ENCODE peak calls at places on chromosomes 1 and 21, in nine cellular contexts. O is GM06990, Q is endothelial cell, C is astrocyte of the spinal cord, T is lower lobe of right lung, A is colonic mucosa, M is Panc1, K is heart left ventricle, H is fibroblast of villous mesenchyme. I is an unnamed sample.

GRCh38 chr1:119453021-119453420 is 38.1 kb downstream of the HSD3B2 start:
- DNase-seq in O (no peak), M (no peak), C (peak; percentile 47), A (no peak), H (peak; percentile 2), T (no peak), Q (no peak), K (no peak), I (no peak)

GRCh38 chr1:206923009-206923960 is 1.5 kb upstream of the FCMR start:
- DNase-seq in M (no peak), H (no peak), Q (no peak), T (peak; percentile 54), O (peak; percentile 85), A (no peak), K (no peak), C (no peak), I (peak; percentile 76)

GRCh38 chr1:19203440-19203839 is 6.6 kb downstream of the UBR4 start:
- DNase-seq in M (peak; percentile 56), Q (no peak), K (peak; percentile 49), T (no peak), C (peak; percentile 61), O (no peak), A (no peak), H (no peak), I (no peak)

GRCh38 chr21:32333953-32334673 is 35.5 kb downstream of the MRAP start:
- DNase-seq in A (no peak), H (no peak), T (no peak), Q (no peak), K (no peak), O (no peak), M (no peak), C (no peak), I (no peak)

GRCh38 chr1:156281281-156282142 is 1.1 kb downstream of the SMG5 start:
- DNase-seq in Q (no peak), A (no peak), H (no peak), O (peak; percentile 56), T (no peak), K (peak; percentile 88), C (peak; percentile 17), M (no peak), I (peak; percentile 57)

GRCh38 chr1:71850515-71850914 is 431.8 kb downstream of the NEGR1 start:
- DNase-seq in M (no peak), O (no peak), T (no peak), Q (no peak), A (no peak), K (no peak), H (no peak), C (no peak), I (no peak)

GRCh38 chr1:42105025-42105424 is 48.2 kb upstream of the GUCA2B start:
- DNase-seq in M (no peak), A (no peak), Q (no peak), O (no peak), H (no peak), C (no peak), K (no peak), T (no peak), I (no peak)

GRCh38 chr1:56647106-56647505 is 2.0 kb downstream of the PRKAA2 start:
- DNase-seq in A (no peak), H (no peak), Q (no peak), T (no peak), K (no peak), C (no peak), M (no peak), O (no peak), I (no peak)

GRCh38 chr1:2506901-2507565 is 19.4 kb downstream of the PANK4 start:
- DNase-seq in K (no peak), C (no peak), T (no peak), Q (no peak), O (no peak), H (no peak), A (no peak), M (no peak), I (no peak)

GRCh38 chr1:85200870-85201339 is at the start of gene SYDE2:
- DNase-seq in C (peak; percentile 58), A (peak; percentile 77), K (peak; percentile 85), T (peak; percentile 85), Q (peak; percentile 74), H (peak; percentile 81), M (no peak), O (peak; percentile 89), I (peak; percentile 88)

GRCh38 chr1:85199667-85200366 is 999 bp downstream of the SYDE2 start:
- DNase-seq in C (peak; percentile 12), K (no peak), A (no peak), O (no peak), Q (no peak), M (no peak), T (no peak), H (no peak), I (no peak)

GRCh38 chr1:85201340-85202091 is 700 bp upstream of the SYDE2 start:
- DNase-seq in K (peak; percentile 64), A (peak; percentile 77), T (peak; percentile 84), M (no peak), Q (peak; percentile 78), C (peak; percentile 65), O (peak; percentile 69), H (peak; percentile 62), I (peak; percentile 73)

GRCh38 chr1:85198864-85199263 is 2.0 kb downstream of the SYDE2 start:
- DNase-seq in M (no peak), K (no peak), O (no peak), C (peak; percentile 4), H (no peak), T (no peak), Q (no peak), A (no peak), I (no peak)

DNA sequence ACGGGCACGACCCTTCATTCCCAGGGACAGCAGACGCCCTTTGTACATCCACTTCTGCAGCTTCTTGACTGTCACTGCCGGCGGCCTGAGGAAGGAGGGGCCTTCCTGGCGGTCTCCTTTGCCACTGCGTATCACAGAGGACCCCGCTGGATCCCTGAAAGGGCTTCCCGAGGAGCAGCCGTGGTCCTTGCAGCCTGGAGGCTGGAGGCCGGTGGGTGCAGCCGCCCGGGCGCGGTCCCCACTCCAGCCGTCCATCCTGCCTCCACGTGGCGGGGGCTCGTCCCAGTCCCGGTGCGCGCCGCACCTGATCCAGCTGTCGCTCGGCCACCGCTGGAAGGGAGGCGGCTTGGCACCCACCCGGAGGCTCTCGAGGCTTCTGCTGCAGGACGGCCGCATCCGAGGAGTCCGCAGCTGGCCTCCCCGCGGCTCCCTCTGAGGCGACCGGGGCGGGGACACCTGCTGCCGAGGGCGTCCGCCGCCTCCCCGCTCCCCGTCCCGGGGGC is 398 bp downstream of the SYDE2 start:
- DNase-seq in H (no peak), M (no peak), Q (peak; percentile 42), K (peak; percentile 36), C (peak; percentile 13), A (peak; percentile 56), T (peak; percentile 67), O (no peak), I (no peak)
- TF ChIP-seq CTCF in H (no peak), M (no peak), Q (no peak), K (no peak), C (no peak), A (no peak), T (no peak), O (no peak), I (no peak)

DNA sequence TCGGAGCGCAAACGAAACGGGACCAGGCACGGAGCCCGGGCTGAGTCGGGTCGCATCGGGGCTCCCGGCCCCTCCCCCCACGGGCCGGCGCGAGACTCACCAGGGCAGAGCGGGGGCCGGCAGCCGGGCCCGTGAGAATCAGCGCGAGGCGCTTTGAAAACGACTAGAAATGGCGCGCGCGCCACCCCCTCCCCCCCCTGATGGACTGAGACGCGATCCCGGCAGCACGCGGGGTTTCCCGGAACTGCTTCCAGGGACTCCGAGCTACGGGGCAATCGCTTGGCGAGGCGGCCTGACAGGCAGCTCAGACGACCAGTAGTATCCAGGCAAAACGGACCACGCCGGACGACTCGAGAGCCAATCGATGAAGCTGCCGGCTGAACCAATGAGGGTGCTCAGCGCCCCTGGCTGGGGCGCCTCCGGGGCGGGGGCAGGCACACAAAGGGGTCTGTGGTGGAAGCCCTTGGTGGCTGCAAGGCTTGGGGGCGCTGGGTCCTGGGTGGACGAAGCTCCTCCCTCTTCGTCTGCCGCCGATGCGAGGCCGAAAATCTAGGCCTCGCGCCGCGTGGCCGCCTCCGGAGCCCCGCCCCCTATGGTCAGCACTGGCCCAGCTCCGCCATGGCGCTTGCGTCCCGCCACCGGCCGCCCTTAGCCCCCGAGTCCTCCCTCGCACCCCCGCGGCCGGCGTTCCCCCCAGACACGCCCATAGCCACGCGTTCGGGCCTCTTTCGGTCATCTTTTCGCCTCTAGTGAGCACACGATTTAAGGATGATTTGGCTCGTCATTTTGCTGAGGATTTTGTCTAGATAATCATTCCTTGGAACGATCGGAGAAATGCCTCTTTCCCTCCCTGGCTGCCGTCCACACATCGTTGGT is at the start of gene HNRNPR:
- DNase-seq in A (peak; percentile 100), C (peak; percentile 100), M (peak; percentile 98), Q (peak; percentile 100), H (peak; percentile 100), T (peak; percentile 100), O (peak; percentile 99), K (peak; percentile 100), I (peak; percentile 99)
- TF ChIP-seq CTCF in A (no peak), C (no peak), M (no peak), Q (no peak), H (no peak), T (no peak), O (no peak), K (no peak), I (no peak)

GRCh38 chr21:45357436-45358260 is 47.3 kb upstream of the COL18A1 start:
- DNase-seq in Q (no peak), T (peak; percentile 52), M (no peak), A (no peak), H (peak; percentile 80), K (peak; percentile 77), O (no peak), C (no peak), I (no peak)
- TF ChIP-seq CTCF in Q (no peak), T (no peak), M (no peak), A (no peak), H (no peak), K (no peak), O (no peak), C (peak; percentile 27), I (no peak)

GRCh38 chr1:924619-925323 is 1.0 kb downstream of the SAMD11 start:
- DNase-seq in H (no peak), K (no peak), M (no peak), A (no peak), T (no peak), Q (peak; percentile 41), O (no peak), C (no peak), I (no peak)
- TF ChIP-seq CTCF in H (no peak), K (no peak), M (peak; percentile 51), A (no peak), T (no peak), Q (no peak), O (no peak), C (peak; percentile 6), I (no peak)

DNA sequence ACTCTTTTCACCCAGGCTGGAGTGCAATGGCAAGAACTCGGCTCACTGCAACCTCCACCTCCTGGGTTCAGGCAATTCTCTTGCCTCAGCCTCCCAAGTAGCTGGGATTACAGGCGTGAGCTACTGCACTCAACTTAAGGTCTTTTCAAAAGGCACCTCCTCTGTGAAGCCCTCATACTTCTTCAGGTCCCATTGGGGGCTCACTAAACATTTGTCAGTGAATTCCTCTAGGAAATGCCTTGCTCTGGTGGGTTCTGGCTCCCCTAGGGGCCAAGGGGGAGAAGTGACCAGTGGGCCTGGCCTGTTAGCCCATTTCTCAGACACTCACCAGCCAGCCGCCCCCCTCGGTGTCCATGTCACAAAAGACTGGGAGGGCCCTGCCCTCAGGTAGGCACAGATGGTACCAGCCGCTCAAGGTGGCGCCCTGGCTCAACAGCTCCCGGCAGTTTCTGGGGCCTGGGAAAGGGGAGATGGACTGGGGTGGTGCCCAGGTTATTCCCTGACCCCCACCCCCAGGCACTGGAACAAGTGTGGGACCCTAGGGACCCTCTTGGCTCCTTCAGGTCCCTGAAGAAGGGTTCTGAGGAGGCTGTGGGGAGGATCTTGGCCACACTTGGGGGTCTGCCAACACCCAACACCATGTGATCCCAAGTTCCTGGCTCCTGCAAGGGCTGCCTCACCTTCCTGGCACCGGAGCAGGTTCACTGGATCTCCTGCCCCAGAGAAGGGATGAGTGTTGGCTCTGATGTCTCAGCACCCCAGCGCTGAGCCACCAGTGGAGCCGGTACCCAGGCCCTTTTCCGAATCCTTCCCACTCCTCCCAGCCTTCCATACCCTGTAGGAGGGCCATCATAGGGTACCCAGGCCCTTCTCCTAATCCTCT is 1.6 kb downstream of the FCN3 start:
- DNase-seq in C (no peak), M (no peak), H (no peak), O (no peak), K (no peak), T (no peak), Q (no peak), A (no peak), I (no peak)
- TF ChIP-seq CTCF in C (peak; percentile 42), M (no peak), H (peak; percentile 41), O (peak; percentile 32), K (no peak), T (peak; percentile 31), Q (peak; percentile 63), A (no peak), I (no peak)